ENCODE peak calls at places on chromosome 17, in eight cellular contexts. One of them, this sample, is unnamed.

GRCh38 chr17:75238684-75239191 is 22.7 kb downstream of the GGA3 start:
- DNase-seq in mucosa of descending colon: peak
- DNase-seq in Caco-2: peak
- DNase-seq in heart right ventricle: peak
- DNase-seq in AG04450: peak
- DNase-seq in AG09319: no peak
- DNase-seq in HCT116: peak
- DNase-seq in fibroblast of mammary gland: peak
- DNase-seq in this sample: no peak

GRCh38 chr17:2347805-2348685 is 10.7 kb downstream of the SGSM2 start:
- DNase-seq in AG04450: peak
- DNase-seq in HCT116: no peak
- DNase-seq in AG09319: peak
- DNase-seq in mucosa of descending colon: peak
- DNase-seq in heart right ventricle: no peak
- DNase-seq in fibroblast of mammary gland: peak
- DNase-seq in Caco-2: peak
- DNase-seq in this sample: peak

GRCh38 chr17:48290378-48290777 is 139.6 kb downstream of the SKAP1 start:
- DNase-seq in AG04450: no peak
- DNase-seq in Caco-2: no peak
- DNase-seq in AG09319: no peak
- DNase-seq in mucosa of descending colon: no peak
- DNase-seq in fibroblast of mammary gland: no peak
- DNase-seq in HCT116: no peak
- DNase-seq in heart right ventricle: no peak
- DNase-seq in this sample: no peak

GRCh38 chr17:79678091-79678731 is 52.5 kb upstream of the ENPP7 start:
- DNase-seq in fibroblast of mammary gland: no peak
- DNase-seq in HCT116: no peak
- DNase-seq in AG04450: no peak
- DNase-seq in AG09319: no peak
- DNase-seq in mucosa of descending colon: no peak
- DNase-seq in heart right ventricle: no peak
- DNase-seq in Caco-2: no peak
- DNase-seq in this sample: no peak

GRCh38 chr17:80517641-80518040 is 27.0 kb upstream of the RPTOR start:
- DNase-seq in fibroblast of mammary gland: no peak
- DNase-seq in heart right ventricle: no peak
- DNase-seq in Caco-2: no peak
- DNase-seq in AG04450: no peak
- DNase-seq in AG09319: no peak
- DNase-seq in mucosa of descending colon: no peak
- DNase-seq in HCT116: no peak
- DNase-seq in this sample: no peak

GRCh38 chr17:60145006-60145935 is 4.5 kb upstream of the CA4 start:
- DNase-seq in fibroblast of mammary gland: no peak
- DNase-seq in heart right ventricle: no peak
- DNase-seq in AG09319: no peak
- DNase-seq in mucosa of descending colon: no peak
- DNase-seq in HCT116: no peak
- DNase-seq in AG04450: no peak
- DNase-seq in Caco-2: no peak
- DNase-seq in this sample: no peak

GRCh38 chr17:4436846-4437245 is 3.1 kb downstream of the SPNS3 start:
- DNase-seq in Caco-2: no peak
- DNase-seq in AG04450: no peak
- DNase-seq in mucosa of descending colon: no peak
- DNase-seq in heart right ventricle: no peak
- DNase-seq in HCT116: no peak
- DNase-seq in fibroblast of mammary gland: no peak
- DNase-seq in AG09319: no peak
- DNase-seq in this sample: no peak

GRCh38 chr17:40319651-40320550 is 10.9 kb downstream of the RARA start:
- DNase-seq in mucosa of descending colon: peak
- DNase-seq in fibroblast of mammary gland: peak
- DNase-seq in heart right ventricle: no peak
- DNase-seq in AG04450: no peak
- DNase-seq in HCT116: no peak
- DNase-seq in AG09319: no peak
- DNase-seq in Caco-2: no peak
- DNase-seq in this sample: no peak

GRCh38 chr17:66915792-66916191 is 48.7 kb upstream of the CACNG4 start:
- DNase-seq in fibroblast of mammary gland: no peak
- DNase-seq in AG04450: no peak
- DNase-seq in Caco-2: no peak
- DNase-seq in heart right ventricle: no peak
- DNase-seq in mucosa of descending colon: no peak
- DNase-seq in AG09319: no peak
- DNase-seq in HCT116: no peak
- DNase-seq in this sample: no peak

GRCh38 chr17:66910651-66911285 is 53.7 kb upstream of the CACNG4 start:
- DNase-seq in heart right ventricle: no peak
- DNase-seq in mucosa of descending colon: no peak
- DNase-seq in AG09319: no peak
- DNase-seq in fibroblast of mammary gland: no peak
- DNase-seq in AG04450: no peak
- DNase-seq in Caco-2: no peak
- DNase-seq in HCT116: no peak
- DNase-seq in this sample: no peak

GRCh38 chr17:66916946-66917345 is 47.6 kb upstream of the CACNG4 start:
- DNase-seq in AG09319: no peak
- DNase-seq in Caco-2: no peak
- DNase-seq in heart right ventricle: no peak
- DNase-seq in mucosa of descending colon: no peak
- DNase-seq in fibroblast of mammary gland: no peak
- DNase-seq in AG04450: no peak
- DNase-seq in HCT116: no peak
- DNase-seq in this sample: no peak

GRCh38 chr17:66918896-66919295 is 45.6 kb upstream of the CACNG4 start:
- DNase-seq in Caco-2: no peak
- DNase-seq in heart right ventricle: no peak
- DNase-seq in AG04450: no peak
- DNase-seq in mucosa of descending colon: no peak
- DNase-seq in fibroblast of mammary gland: no peak
- DNase-seq in AG09319: no peak
- DNase-seq in HCT116: no peak
- DNase-seq in this sample: no peak

DNA sequence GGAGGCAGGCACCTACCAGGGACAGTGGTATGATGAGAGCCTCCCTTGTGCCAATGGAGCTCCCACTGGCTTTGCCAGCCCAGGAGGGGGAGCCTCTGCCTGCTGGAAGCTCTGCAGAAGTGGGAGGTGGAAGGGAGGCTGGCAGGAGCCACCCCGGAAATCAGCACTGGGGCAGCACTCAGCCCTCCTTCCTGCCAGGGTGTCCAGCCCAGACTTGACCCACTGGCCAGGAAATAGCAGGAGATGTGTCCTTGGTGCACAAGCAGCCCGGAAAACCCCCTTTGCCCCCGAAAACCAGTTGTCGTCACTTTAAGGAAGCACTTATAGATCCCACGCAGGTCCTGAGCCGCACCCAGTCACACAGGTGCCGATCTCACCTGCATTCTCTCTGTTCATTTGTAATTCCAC is 49.3 kb upstream of the CACNG4 start:
- DNase-seq in HCT116: peak
- DNase-seq in mucosa of descending colon: peak
- DNase-seq in heart right ventricle: no peak
- DNase-seq in Caco-2: no peak
- DNase-seq in fibroblast of mammary gland: no peak
- DNase-seq in AG09319: no peak
- DNase-seq in AG04450: no peak
- DNase-seq in this sample: no peak
- TF ChIP-seq CTCF in HCT116: peak
- TF ChIP-seq CTCF in mucosa of descending colon: peak
- TF ChIP-seq CTCF in heart right ventricle: peak
- TF ChIP-seq CTCF in Caco-2: peak
- TF ChIP-seq CTCF in fibroblast of mammary gland: no peak
- TF ChIP-seq CTCF in AG09319: peak
- TF ChIP-seq CTCF in AG04450: peak
- TF ChIP-seq CTCF in this sample: peak

GRCh38 chr17:18205861-18206260 is 19.6 kb upstream of the LLGL1 start:
- DNase-seq in mucosa of descending colon: no peak
- DNase-seq in Caco-2: no peak
- DNase-seq in AG04450: no peak
- DNase-seq in heart right ventricle: no peak
- DNase-seq in AG09319: no peak
- DNase-seq in HCT116: no peak
- DNase-seq in fibroblast of mammary gland: no peak
- DNase-seq in this sample: no peak

GRCh38 chr17:18201108-18201507 is 17.5 kb downstream of the ALKBH5 start:
- DNase-seq in HCT116: no peak
- DNase-seq in Caco-2: no peak
- DNase-seq in mucosa of descending colon: no peak
- DNase-seq in fibroblast of mammary gland: no peak
- DNase-seq in AG04450: no peak
- DNase-seq in AG09319: no peak
- DNase-seq in heart right ventricle: no peak
- DNase-seq in this sample: no peak

GRCh38 chr17:18203308-18203707 is 19.7 kb downstream of the ALKBH5 start:
- DNase-seq in fibroblast of mammary gland: no peak
- DNase-seq in Caco-2: peak
- DNase-seq in mucosa of descending colon: no peak
- DNase-seq in HCT116: no peak
- DNase-seq in heart right ventricle: no peak
- DNase-seq in AG04450: no peak
- DNase-seq in AG09319: no peak
- DNase-seq in this sample: no peak

GRCh38 chr17:18208092-18208491 is 17.3 kb upstream of the LLGL1 start:
- DNase-seq in HCT116: no peak
- DNase-seq in AG09319: no peak
- DNase-seq in Caco-2: no peak
- DNase-seq in fibroblast of mammary gland: no peak
- DNase-seq in AG04450: no peak
- DNase-seq in mucosa of descending colon: no peak
- DNase-seq in heart right ventricle: no peak
- DNase-seq in this sample: no peak

GRCh38 chr17:18206962-18207361 is 18.5 kb upstream of the LLGL1 start:
- DNase-seq in Caco-2: no peak
- DNase-seq in AG09319: no peak
- DNase-seq in HCT116: no peak
- DNase-seq in heart right ventricle: no peak
- DNase-seq in mucosa of descending colon: no peak
- DNase-seq in AG04450: no peak
- DNase-seq in fibroblast of mammary gland: no peak
- DNase-seq in this sample: no peak
- TF ChIP-seq CTCF in Caco-2: no peak
- TF ChIP-seq CTCF in AG09319: no peak
- TF ChIP-seq CTCF in HCT116: no peak
- TF ChIP-seq CTCF in heart right ventricle: no peak
- TF ChIP-seq CTCF in mucosa of descending colon: no peak
- TF ChIP-seq CTCF in AG04450: no peak
- TF ChIP-seq CTCF in fibroblast of mammary gland: no peak
- TF ChIP-seq CTCF in this sample: no peak

DNA sequence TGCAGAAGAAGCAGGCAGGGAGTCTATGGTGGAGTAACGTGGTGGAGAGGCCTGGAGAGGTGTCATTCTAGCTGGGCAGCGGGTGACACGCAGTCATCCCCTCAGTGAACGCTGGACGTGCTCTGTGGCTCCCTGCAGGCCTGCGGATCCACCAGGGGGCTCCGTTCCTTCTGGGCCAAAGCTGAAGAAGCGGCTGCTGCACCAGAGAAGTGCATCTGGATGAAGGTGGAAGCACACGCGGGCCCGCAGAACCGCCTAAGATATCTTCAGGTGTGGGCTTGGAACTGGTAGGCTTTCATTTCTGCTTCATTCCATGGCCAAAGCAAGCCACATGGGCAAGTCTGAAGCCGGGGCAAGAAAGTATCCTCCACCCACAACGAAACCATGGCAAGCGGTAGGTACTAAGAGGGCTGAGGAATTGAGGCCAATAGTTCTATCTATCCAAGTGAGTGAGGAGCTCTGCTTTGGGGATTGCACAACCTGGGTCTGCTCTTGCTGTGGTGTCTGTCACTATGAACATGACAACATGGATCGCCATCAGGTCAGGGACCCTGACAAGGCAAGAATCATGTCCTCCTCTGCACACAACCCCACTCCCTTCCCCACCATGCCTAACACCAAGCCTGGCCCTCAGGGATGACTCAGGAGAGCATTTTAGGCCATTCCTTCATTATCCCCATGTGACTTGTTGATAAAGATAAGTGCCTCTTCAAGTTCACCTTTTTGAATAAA is 78.9 kb upstream of the FBXO47 start:
- DNase-seq in HCT116: no peak
- DNase-seq in fibroblast of mammary gland: no peak
- DNase-seq in AG09319: no peak
- DNase-seq in AG04450: no peak
- DNase-seq in heart right ventricle: no peak
- DNase-seq in mucosa of descending colon: no peak
- DNase-seq in Caco-2: no peak
- DNase-seq in this sample: no peak
- TF ChIP-seq CTCF in HCT116: no peak
- TF ChIP-seq CTCF in fibroblast of mammary gland: no peak
- TF ChIP-seq CTCF in AG09319: no peak
- TF ChIP-seq CTCF in AG04450: no peak
- TF ChIP-seq CTCF in heart right ventricle: no peak
- TF ChIP-seq CTCF in mucosa of descending colon: no peak
- TF ChIP-seq CTCF in Caco-2: no peak
- TF ChIP-seq CTCF in this sample: no peak

GRCh38 chr17:62067165-62068145 is 2.4 kb upstream of the MED13 start:
- DNase-seq in fibroblast of mammary gland: no peak
- DNase-seq in Caco-2: no peak
- DNase-seq in AG09319: no peak
- DNase-seq in mucosa of descending colon: no peak
- DNase-seq in heart right ventricle: no peak
- DNase-seq in AG04450: no peak
- DNase-seq in HCT116: no peak
- DNase-seq in this sample: no peak

GRCh38 chr17:62065611-62066468 is 762 bp upstream of the MED13 start:
- DNase-seq in mucosa of descending colon: peak
- DNase-seq in Caco-2: peak
- DNase-seq in AG04450: peak
- DNase-seq in HCT116: peak
- DNase-seq in fibroblast of mammary gland: peak
- DNase-seq in heart right ventricle: peak
- DNase-seq in AG09319: peak
- DNase-seq in this sample: peak

GRCh38 chr17:62062936-62063335 is 2.1 kb downstream of the MED13 start:
- DNase-seq in Caco-2: no peak
- DNase-seq in AG04450: no peak
- DNase-seq in fibroblast of mammary gland: no peak
- DNase-seq in HCT116: no peak
- DNase-seq in heart right ventricle: no peak
- DNase-seq in mucosa of descending colon: no peak
- DNase-seq in AG09319: no peak
- DNase-seq in this sample: no peak

GRCh38 chr17:62064029-62064790 is 868 bp downstream of the MED13 start:
- DNase-seq in HCT116: no peak
- DNase-seq in AG04450: no peak
- DNase-seq in heart right ventricle: no peak
- DNase-seq in AG09319: no peak
- DNase-seq in mucosa of descending colon: no peak
- DNase-seq in fibroblast of mammary gland: peak
- DNase-seq in Caco-2: no peak
- DNase-seq in this sample: no peak

DNA sequence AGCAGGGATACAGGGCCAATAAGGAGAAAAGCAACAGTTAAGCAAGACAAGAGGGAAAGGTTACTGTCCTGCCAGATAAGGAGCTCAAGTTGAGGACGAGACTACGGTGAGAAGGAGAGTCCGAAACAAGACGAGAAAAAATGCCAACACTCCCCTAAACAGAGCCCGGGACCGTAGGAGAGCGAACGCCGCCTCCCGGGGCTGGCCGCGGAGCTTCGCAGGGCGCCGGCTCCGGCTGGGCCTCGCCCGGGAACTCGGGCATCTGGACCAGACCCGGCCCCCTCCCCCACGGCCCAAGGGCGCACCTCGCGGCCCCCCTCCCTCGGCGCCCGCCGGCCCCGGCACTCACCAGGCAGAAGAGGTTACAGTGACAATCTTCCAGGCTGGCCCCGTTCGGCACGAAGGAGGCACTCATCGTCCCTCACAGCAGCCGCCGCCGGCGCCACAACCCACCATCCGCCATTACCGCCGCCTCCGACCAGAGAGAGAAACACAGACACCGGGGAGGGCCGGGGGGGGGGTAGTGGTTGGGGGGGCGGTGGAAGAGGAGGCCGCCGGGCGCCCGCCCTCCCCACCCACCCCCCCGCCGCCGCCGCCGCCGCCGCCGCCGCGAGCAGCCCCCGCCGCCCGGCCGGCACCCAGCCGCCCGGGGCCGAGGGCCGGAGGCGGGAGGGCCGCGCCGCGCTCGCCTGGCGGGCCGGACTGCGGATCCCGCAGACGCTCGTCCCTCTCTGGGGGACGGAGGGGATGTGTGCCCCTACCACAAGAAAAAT is at the start of gene MED13:
- DNase-seq in fibroblast of mammary gland: peak
- DNase-seq in mucosa of descending colon: peak
- DNase-seq in heart right ventricle: peak
- DNase-seq in HCT116: no peak
- DNase-seq in AG09319: no peak
- DNase-seq in AG04450: no peak
- DNase-seq in Caco-2: peak
- DNase-seq in this sample: no peak
- TF ChIP-seq CTCF in fibroblast of mammary gland: no peak
- TF ChIP-seq CTCF in mucosa of descending colon: no peak
- TF ChIP-seq CTCF in heart right ventricle: no peak
- TF ChIP-seq CTCF in HCT116: no peak
- TF ChIP-seq CTCF in AG09319: no peak
- TF ChIP-seq CTCF in AG04450: no peak
- TF ChIP-seq CTCF in Caco-2: no peak
- TF ChIP-seq CTCF in this sample: no peak